ENCODE peak calls at places on chromosomes 1 and 21, in nine cellular contexts. S, F, X, D, T, G, Y, Q and P are unnamed samples.

GRCh38 chr1:100359139-100359538 is 6.8 kb downstream of the CDC14A start:
- DNase-seq in S (no peak), F (no peak), X (no peak), D (no peak), T (no peak), G (no peak), Y (no peak), Q (no peak), P (no peak)

GRCh38 chr1:87227651-87228050 is 101.0 kb upstream of the LMO4 start:
- DNase-seq in S (no peak), F (no peak), X (no peak), D (no peak), T (no peak), G (no peak), Y (no peak), Q (no peak), P (no peak)

GRCh38 chr1:234986750-234987414 is 141.8 kb downstream of the TOMM20 start:
- DNase-seq in S (no peak), F (no peak), X (no peak), D (peak; percentile 50), T (no peak), G (no peak), Y (no peak), Q (no peak), P (no peak)

GRCh38 chr1:230127105-230128054 is 60.3 kb downstream of the GALNT2 start:
- DNase-seq in S (no peak), F (no peak), X (no peak), D (no peak), T (no peak), G (no peak), Y (peak; percentile 20), Q (no peak), P (peak; percentile 75)

GRCh38 chr1:204162498-204163074 is 3.6 kb downstream of the REN start:
- DNase-seq in S (peak; percentile 72), F (peak; percentile 67), X (peak; percentile 64), D (peak; percentile 57), T (peak; percentile 84), G (peak; percentile 57), Y (peak; percentile 66), Q (peak; percentile 16), P (peak; percentile 50)

GRCh38 chr1:42332877-42333276 is 2.2 kb downstream of the FOXJ3 start:
- DNase-seq in S (no peak), F (no peak), X (no peak), D (no peak), T (no peak), G (no peak), Y (no peak), Q (no peak), P (no peak)

GRCh38 chr1:234770031-234770795 is 160.2 kb upstream of the IRF2BP2 start:
- DNase-seq in S (no peak), F (no peak), X (no peak), D (peak; percentile 55), T (peak; percentile 39), G (no peak), Y (no peak), Q (no peak), P (no peak)

GRCh38 chr1:25556791-25557476 is 13.5 kb downstream of the LDLRAP1 start:
- DNase-seq in S (no peak), F (peak; percentile 67), X (no peak), D (no peak), T (no peak), G (no peak), Y (peak; percentile 50), Q (peak; percentile 22), P (peak; percentile 73)

GRCh38 chr1:198756470-198756869 is 117.6 kb downstream of the PTPRC start:
- DNase-seq in S (no peak), F (peak; percentile 44), X (no peak), D (peak; percentile 41), T (no peak), G (no peak), Y (no peak), Q (no peak), P (no peak)

GRCh38 chr21:46035809-46036695 is 54.5 kb downstream of the COL6A1 start:
- DNase-seq in S (peak; percentile 80), F (peak; percentile 89), X (no peak), D (no peak), T (no peak), G (no peak), Y (no peak), Q (no peak), P (no peak)

GRCh38 chr1:44114098-44114497 is 4.5 kb upstream of the KLF17 start:
- DNase-seq in S (no peak), F (no peak), X (no peak), D (no peak), T (no peak), G (no peak), Y (no peak), Q (no peak), P (no peak)

DNA sequence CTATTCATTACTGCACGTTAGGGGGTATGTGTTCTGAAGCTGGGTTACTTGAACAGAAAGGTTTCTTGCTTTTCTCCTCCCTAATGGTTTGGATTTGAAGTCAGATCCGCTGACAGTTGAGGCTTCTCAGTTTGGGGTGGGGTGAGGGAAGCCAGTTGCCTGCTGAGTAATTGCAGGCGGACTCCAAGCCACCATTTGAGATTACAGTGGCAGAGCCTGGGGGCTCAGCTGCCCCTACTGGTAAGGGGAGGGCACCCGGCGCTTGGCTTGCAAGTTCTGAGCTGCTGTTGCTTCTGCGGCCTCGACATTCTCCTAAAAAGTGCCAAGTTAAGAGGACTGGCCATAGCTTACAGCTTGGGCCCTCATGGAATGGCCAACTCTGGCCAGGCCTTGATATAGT is 2.0 kb downstream of the GRHL3 start:
- DNase-seq in S (no peak), F (no peak), X (no peak), D (no peak), T (no peak), G (no peak), Y (no peak), Q (no peak), P (no peak)
- H3K4me3 ChIP-seq in S (peak overlapping the region; percentile 57), F (no peak overlapping the region), X (peak overlapping the region; percentile 67), D (no peak overlapping the region), T (peak overlapping the region; percentile 73), G (peak overlapping the region; percentile 24), Y (peak overlapping the region; percentile 42), Q (no peak overlapping the region), P (no peak overlapping the region)

DNA sequence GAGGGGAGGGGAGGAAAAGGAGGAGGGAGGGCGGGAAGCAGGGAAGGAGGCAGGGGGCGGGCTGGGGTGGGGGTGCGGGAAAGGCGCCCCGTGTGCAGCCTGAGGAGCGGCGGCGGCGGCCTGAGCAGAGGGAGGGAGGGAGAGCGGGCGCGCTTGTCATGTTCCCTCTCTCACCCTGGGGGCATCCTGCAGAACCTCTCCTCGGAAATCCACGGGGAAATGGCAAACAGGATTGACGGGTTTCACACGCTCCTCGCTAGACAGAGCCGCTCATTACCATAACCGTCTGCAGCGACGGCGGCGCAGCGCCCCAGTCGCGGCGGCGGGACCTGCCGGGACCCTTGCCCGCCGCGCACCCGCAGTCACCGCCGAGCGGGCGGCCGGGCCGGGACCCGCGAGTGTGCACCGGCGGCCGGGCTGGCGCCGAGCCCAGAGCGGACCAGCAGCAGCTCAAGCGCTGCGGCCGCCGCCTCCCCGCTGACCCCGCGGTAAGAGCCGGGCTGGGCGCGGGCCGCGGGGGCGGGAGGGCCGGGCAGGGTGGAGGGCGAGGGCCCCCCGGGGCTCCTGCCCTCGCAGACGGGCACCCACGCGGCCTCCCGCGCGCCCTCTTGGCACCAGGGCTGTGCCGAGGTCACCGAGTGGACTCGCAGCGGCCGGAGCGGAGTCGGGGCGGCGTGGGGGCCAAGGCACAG is at the start of gene SERTAD4:
- DNase-seq in S (no peak), F (peak; percentile 68), X (no peak), D (peak; percentile 51), T (no peak), G (no peak), Y (no peak), Q (no peak), P (no peak)
- H3K4me3 ChIP-seq in S (peak within 1 kb of the TSS; percentile 77), F (peak within 1 kb of the TSS; percentile 80), X (no peak within 1 kb of the TSS), D (peak within 1 kb of the TSS; percentile 80), T (peak within 1 kb of the TSS; percentile 9), G (no peak within 1 kb of the TSS), Y (no peak within 1 kb of the TSS), Q (peak within 1 kb of the TSS; percentile 75), P (no peak within 1 kb of the TSS)

DNA sequence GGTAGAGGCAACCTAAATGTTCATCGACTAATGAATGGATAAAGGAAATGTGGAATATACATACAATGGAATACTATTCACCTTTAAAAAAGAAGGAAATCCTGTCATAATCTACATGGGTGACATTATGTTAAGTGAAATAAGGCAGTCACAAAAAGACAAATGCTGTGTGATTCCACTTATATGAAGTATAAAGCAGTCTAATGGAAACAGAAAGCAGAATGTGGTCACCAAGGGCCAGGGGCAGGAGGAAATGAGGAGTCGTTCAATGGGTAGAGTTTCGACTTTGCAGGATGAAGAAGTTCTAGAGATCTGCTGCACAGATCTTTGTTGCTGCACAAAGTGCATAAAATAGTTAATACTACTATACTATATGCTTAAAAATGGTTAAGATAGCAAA is 7.8 kb downstream of the DIPK1A start:
- DNase-seq in S (no peak), F (no peak), X (peak; percentile 79), D (no peak), T (no peak), G (peak; percentile 16), Y (no peak), Q (no peak), P (peak; percentile 73)
- H3K4me3 ChIP-seq in S (no peak overlapping the region), F (no peak overlapping the region), X (peak overlapping the region; percentile 55), D (no peak overlapping the region), T (no peak overlapping the region), G (peak overlapping the region; percentile 72), Y (peak overlapping the region; percentile 7), Q (no peak overlapping the region), P (peak overlapping the region; percentile 6)

DNA sequence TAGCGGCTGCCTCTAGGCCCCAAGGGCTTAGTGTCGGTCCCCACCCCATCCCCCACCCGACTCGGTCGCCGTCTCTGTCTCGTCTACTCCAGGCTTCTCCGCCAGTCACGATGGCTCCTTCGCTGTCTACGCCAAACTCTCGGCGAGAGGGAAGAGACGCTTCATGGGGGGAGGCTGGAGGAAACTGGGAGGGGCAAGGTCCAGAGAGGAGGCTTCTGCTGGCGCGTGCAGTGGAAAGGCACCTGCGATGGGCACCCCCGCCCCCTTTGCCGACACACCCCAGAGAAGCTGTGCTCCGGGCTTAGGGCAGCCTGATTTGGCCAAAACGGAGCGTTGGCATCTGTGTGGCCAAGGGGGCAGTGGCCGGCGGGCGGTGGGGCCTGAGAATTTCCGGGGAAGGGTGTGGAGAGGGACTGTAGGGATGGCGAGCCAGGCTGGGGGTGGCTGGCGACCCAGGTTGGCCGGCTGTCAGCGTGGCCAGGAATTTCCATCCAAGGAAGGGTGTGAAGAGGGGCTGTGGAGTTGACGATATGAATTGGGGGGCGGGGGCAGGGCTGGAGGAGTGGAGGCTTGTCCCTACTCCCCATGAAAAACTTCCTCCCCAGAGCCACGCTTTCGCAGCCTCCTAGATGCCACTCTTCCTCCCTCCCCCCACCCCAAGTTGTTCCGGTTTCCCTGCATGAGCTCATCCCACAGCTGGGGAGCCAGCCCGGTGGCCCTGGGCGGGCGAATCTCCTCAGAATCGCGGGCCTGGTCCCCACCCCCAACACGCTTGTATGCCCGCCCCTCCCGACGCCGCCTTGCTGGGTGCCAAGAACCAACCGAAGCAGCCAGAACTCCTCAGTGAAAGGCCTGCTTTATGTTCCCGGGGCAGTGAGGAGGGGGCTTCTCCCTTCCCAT is 1.4 kb upstream of the CSMD2 start:
- DNase-seq in S (no peak), F (peak; percentile 48), X (no peak), D (peak; percentile 17), T (no peak), G (no peak), Y (no peak), Q (no peak), P (no peak)
- H3K4me3 ChIP-seq in S (no peak overlapping the region), F (peak overlapping the region; percentile 89), X (no peak overlapping the region), D (peak overlapping the region; percentile 12), T (no peak overlapping the region), G (no peak overlapping the region), Y (no peak overlapping the region), Q (peak overlapping the region; percentile 23), P (no peak overlapping the region)

GRCh38 chr1:180235077-180235501 is 5.0 kb downstream of the LHX4 start:
- DNase-seq in S (no peak), F (no peak), X (no peak), D (no peak), T (no peak), G (no peak), Y (no peak), Q (no peak), P (no peak)
- H3K4me3 ChIP-seq in S (peak overlapping the region; percentile 34), F (no peak overlapping the region), X (no peak overlapping the region), D (no peak overlapping the region), T (no peak overlapping the region), G (no peak overlapping the region), Y (no peak overlapping the region), Q (no peak overlapping the region), P (no peak overlapping the region)